ENCODE peak calls at places on chromosomes 5 and 9, in ten cellular contexts. G is tibial nerve; P is SK-N-SH; D is transverse colon; X is GM23338; H is CD4-positive, CD25-positive, alpha-beta regulatory T cell; K is GM23248; O is MM.1S; Z is cardiac muscle cell; T is heart right ventricle. N is an unnamed sample. For H3K4me1 and H3K36me3, the result is how much of the 10 kb centered on the place peaks cover.

GRCh38 chr5:139636207-139636792 is 11.8 kb upstream of the CXXC5 start:
- DNase-seq in G (no peak), P (peak), D (peak), X (no peak), H (peak), K (peak), O (peak), Z (no peak), T (no peak), N (peak)

GRCh38 chr5:42230839-42231238 is 192.4 kb upstream of the GHR start:
- DNase-seq in G (no peak), P (no peak), D (no peak), X (no peak), H (no peak), K (no peak), O (no peak), Z (no peak), T (no peak), N (no peak)

GRCh38 chr9:87498816-87499454 is 1.3 kb downstream of the DAPK1 start:
- DNase-seq in G (no peak), P (peak), D (no peak), X (peak), H (no peak), K (no peak), O (peak), Z (no peak), T (no peak), N (no peak)

GRCh38 chr9:93077367-93077766 is 18.6 kb upstream of the CARD19 start:
- DNase-seq in G (no peak), P (no peak), D (no peak), X (no peak), H (no peak), K (no peak), O (no peak), Z (no peak), T (no peak), N (no peak)

GRCh38 chr5:155189476-155189875 is 175.9 kb downstream of the KIF4B start:
- DNase-seq in G (no peak), P (no peak), D (no peak), X (peak), H (no peak), K (no peak), O (no peak), Z (no peak), T (no peak), N (no peak)

GRCh38 chr9:109035684-109036423 is 22.6 kb upstream of the CTNNAL1 start:
- DNase-seq in G (peak), P (no peak), D (no peak), X (no peak), H (no peak), K (peak), O (no peak), Z (peak), T (no peak), N (no peak)

GRCh38 chr9:75932026-75932425 is 41.6 kb downstream of the PCSK5 start:
- DNase-seq in G (no peak), P (no peak), D (no peak), X (no peak), H (no peak), K (no peak), O (no peak), Z (no peak), T (no peak), N (no peak)

GRCh38 chr9:133657120-133657661 is 21.0 kb downstream of the DBH start:
- DNase-seq in G (no peak), P (no peak), D (no peak), X (no peak), H (no peak), K (peak), O (no peak), Z (peak), T (no peak), N (no peak)

GRCh38 chr9:2837915-2838314 is 6.0 kb downstream of the PUM3 start:
- DNase-seq in G (no peak), P (peak), D (no peak), X (no peak), H (no peak), K (peak), O (no peak), Z (peak), T (no peak), N (no peak)

GRCh38 chr5:64977779-64978178 is 209.0 kb downstream of the CWC27 start:
- DNase-seq in G (no peak), P (no peak), D (no peak), X (no peak), H (no peak), K (peak), O (no peak), Z (peak), T (no peak), N (no peak)

GRCh38 chr9:79542735-79543504 is 28.8 kb upstream of the TLE4 start:
- DNase-seq in G (no peak), P (no peak), D (no peak), X (no peak), H (no peak), K (no peak), O (no peak), Z (no peak), T (no peak), N (no peak)

DNA sequence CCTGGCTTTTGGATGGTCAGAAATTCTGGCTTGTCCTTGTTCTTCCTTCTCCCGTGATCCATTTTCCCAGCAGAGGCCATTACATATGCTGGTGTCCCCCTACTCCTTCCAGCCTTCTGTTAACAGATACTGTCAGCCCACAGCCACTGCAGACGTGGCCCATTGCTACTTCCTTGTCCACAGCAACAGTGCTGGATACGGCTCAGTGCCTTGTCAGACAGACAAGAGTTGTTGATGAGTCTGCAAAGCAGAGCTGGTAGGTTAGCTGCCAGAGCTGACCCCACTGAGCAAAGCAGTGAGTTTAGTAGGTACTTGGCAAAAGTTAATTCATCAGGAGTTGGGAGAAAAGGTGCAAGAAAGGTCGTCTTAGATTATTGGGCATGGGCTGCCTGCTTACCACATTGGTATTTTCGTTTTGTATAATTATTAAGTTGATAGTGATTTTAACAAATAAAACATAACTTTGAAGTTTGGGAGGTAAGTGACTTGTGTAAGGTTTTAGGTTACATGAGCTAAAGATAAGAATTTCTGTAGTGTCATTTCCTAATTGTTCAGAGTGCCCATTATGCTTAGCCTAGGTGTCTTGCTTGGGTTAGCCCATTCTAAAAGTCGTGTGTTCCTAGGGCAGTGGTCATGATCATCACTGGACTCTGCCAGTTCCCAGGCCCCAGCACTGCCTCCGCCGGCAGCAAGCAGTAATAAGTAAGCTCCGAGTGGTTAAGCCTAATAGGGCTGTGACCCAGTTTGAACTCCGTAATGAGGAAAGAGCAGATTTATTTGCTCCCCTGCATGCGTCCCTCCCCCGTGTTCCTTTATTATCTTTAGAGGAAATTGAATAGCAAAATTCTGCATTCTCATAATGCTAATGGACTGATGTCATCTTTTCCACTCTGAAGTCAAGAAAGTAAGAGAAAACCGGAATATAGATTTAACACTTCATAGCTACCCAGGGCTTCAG is 292.0 kb downstream of the FANCC start:
- DNase-seq in G (no peak), P (peak), D (peak), X (no peak), H (no peak), K (peak), O (no peak), Z (peak), T (peak), N (no peak)
- H3K4me1 ChIP-seq in G (under half), P (under half), D (under half), X (under half), H (under half), K (half or more), O (under half), Z (under half), T (half or more), N (under half)

GRCh38 chr5:151005975-151006576 is 14.3 kb upstream of the GPX3 start:
- DNase-seq in G (peak), P (no peak), D (peak), X (no peak), H (no peak), K (peak), O (no peak), Z (peak), T (peak), N (no peak)
- H3K27ac ChIP-seq in G (peak), P (no peak), D (peak), X (no peak), H (no peak), K (no peak), O (no peak), Z (peak), T (peak), N (no peak)

GRCh38 chr9:749712-750111 is 91.8 kb upstream of the DMRT1 start:
- DNase-seq in G (no peak), P (no peak), D (peak), X (no peak), H (no peak), K (no peak), O (peak), Z (no peak), T (no peak), N (peak)
- H3K36me3 ChIP-seq in G (under half), P (under half), D (under half), X (under half), H (under half), K (under half), O (under half), Z (under half), T (under half), N (under half)

GRCh38 chr5:35813456-35813855 is 43.2 kb upstream of the IL7R start:
- DNase-seq in G (no peak), P (no peak), D (no peak), X (no peak), H (no peak), K (no peak), O (no peak), Z (no peak), T (no peak), N (no peak)
- H3K4me1 ChIP-seq in G (under half), P (under half), D (under half), X (under half), H (under half), K (under half), O (under half), Z (under half), T (under half), N (half or more)

N was measured in CD4-positive, alpha-beta memory T cell.